ENCODE peak calls at places on chromosomes 13 and 19, in seven cellular contexts. One of them, this sample, is unnamed.
A peak's percentile ranks its signal among the peaks of the same experiment; 100 is the strongest.

GRCh38 chr13:75038315-75038881 is 443.6 kb downstream of the TBC1D4 start:
- DNase-seq in A549: no peak
- DNase-seq in breast epithelium: no peak
- DNase-seq in K562: no peak
- DNase-seq in prostate gland: no peak
- DNase-seq in HCT116: no peak
- DNase-seq in lower leg skin: no peak
- DNase-seq in this sample: no peak

GRCh38 chr13:64758520-64758919 is 2471.6 kb downstream of the PCDH9 start:
- DNase-seq in K562: no peak
- DNase-seq in A549: no peak
- DNase-seq in prostate gland: no peak
- DNase-seq in HCT116: no peak
- DNase-seq in lower leg skin: no peak
- DNase-seq in breast epithelium: no peak
- DNase-seq in this sample: no peak

GRCh38 chr13:112441226-112441625 is 65.1 kb downstream of the SPACA7 start:
- DNase-seq in K562: no peak
- DNase-seq in HCT116: no peak
- DNase-seq in prostate gland: no peak
- DNase-seq in breast epithelium: no peak
- DNase-seq in lower leg skin: peak; percentile 49
- DNase-seq in A549: no peak
- DNase-seq in this sample: no peak

GRCh38 chr19:575527-576506 is 3.4 kb downstream of the BSG start:
- DNase-seq in HCT116: no peak
- DNase-seq in lower leg skin: no peak
- DNase-seq in A549: no peak
- DNase-seq in K562: peak; percentile 58
- DNase-seq in breast epithelium: no peak
- DNase-seq in prostate gland: no peak
- DNase-seq in this sample: peak; percentile 29

GRCh38 chr13:92716749-92717148 is 509.9 kb upstream of the GPC6 start:
- DNase-seq in lower leg skin: no peak
- DNase-seq in prostate gland: no peak
- DNase-seq in A549: no peak
- DNase-seq in K562: no peak
- DNase-seq in breast epithelium: no peak
- DNase-seq in HCT116: no peak
- DNase-seq in this sample: no peak

GRCh38 chr19:43526884-43527859 is at the start of gene ETHE1:
- DNase-seq in K562: peak; percentile 90
- DNase-seq in prostate gland: peak; percentile 66
- DNase-seq in breast epithelium: peak; percentile 63
- DNase-seq in HCT116: no peak
- DNase-seq in lower leg skin: peak; percentile 97
- DNase-seq in A549: peak; percentile 89
- DNase-seq in this sample: peak; percentile 84

GRCh38 chr13:79646880-79647279 is 165.9 kb downstream of the NDFIP2 start:
- DNase-seq in A549: no peak
- DNase-seq in prostate gland: no peak
- DNase-seq in HCT116: no peak
- DNase-seq in lower leg skin: no peak
- DNase-seq in breast epithelium: no peak
- DNase-seq in K562: no peak
- DNase-seq in this sample: no peak

GRCh38 chr13:78700121-78700910 is 41.4 kb upstream of the OBI1 start:
- DNase-seq in lower leg skin: no peak
- DNase-seq in A549: no peak
- DNase-seq in breast epithelium: no peak
- DNase-seq in prostate gland: no peak
- DNase-seq in HCT116: no peak
- DNase-seq in K562: no peak
- DNase-seq in this sample: no peak

GRCh38 chr19:5623397-5624153 is 692 bp downstream of the SAFB start:
- DNase-seq in breast epithelium: peak; percentile 19
- DNase-seq in lower leg skin: no peak
- DNase-seq in HCT116: no peak
- DNase-seq in prostate gland: no peak
- DNase-seq in A549: no peak
- DNase-seq in K562: peak; percentile 47
- DNase-seq in this sample: peak; percentile 20

GRCh38 chr13:33114146-33114545 is 97.9 kb downstream of the KL start:
- DNase-seq in breast epithelium: no peak
- DNase-seq in prostate gland: no peak
- DNase-seq in K562: no peak
- DNase-seq in lower leg skin: no peak
- DNase-seq in HCT116: no peak
- DNase-seq in A549: no peak
- DNase-seq in this sample: no peak

GRCh38 chr19:38417544-38418506 is 8.2 kb downstream of the RASGRP4 start:
- DNase-seq in prostate gland: no peak
- DNase-seq in A549: peak; percentile 92
- DNase-seq in lower leg skin: peak; percentile 93
- DNase-seq in HCT116: peak; percentile 66
- DNase-seq in breast epithelium: no peak
- DNase-seq in K562: peak; percentile 92
- DNase-seq in this sample: peak; percentile 69

GRCh38 chr19:7395793-7396192 is 47.1 kb downstream of the ARHGEF18 start:
- DNase-seq in prostate gland: no peak
- DNase-seq in K562: no peak
- DNase-seq in breast epithelium: no peak
- DNase-seq in lower leg skin: no peak
- DNase-seq in A549: no peak
- DNase-seq in HCT116: no peak
- DNase-seq in this sample: no peak

GRCh38 chr19:1355974-1356865 is 27.5 kb upstream of the NDUFS7 start:
- DNase-seq in K562: no peak
- DNase-seq in HCT116: no peak
- DNase-seq in breast epithelium: no peak
- DNase-seq in lower leg skin: no peak
- DNase-seq in A549: no peak
- DNase-seq in prostate gland: peak; percentile 38
- DNase-seq in this sample: no peak

GRCh38 chr19:41753936-41754529 is 1.3 kb upstream of the CEACAM6 start:
- DNase-seq in breast epithelium: no peak
- DNase-seq in HCT116: peak; percentile 39
- DNase-seq in lower leg skin: peak; percentile 85
- DNase-seq in K562: peak; percentile 26
- DNase-seq in A549: peak; percentile 47
- DNase-seq in prostate gland: peak; percentile 50
- DNase-seq in this sample: peak; percentile 43

GRCh38 chr13:62137629-62138405 is 722.2 kb upstream of the PCDH20 start:
- DNase-seq in HCT116: no peak
- DNase-seq in lower leg skin: no peak
- DNase-seq in A549: no peak
- DNase-seq in prostate gland: no peak
- DNase-seq in K562: no peak
- DNase-seq in breast epithelium: no peak
- DNase-seq in this sample: no peak

GRCh38 chr13:91145806-91146205 is 201.7 kb upstream of the MIR17HG start:
- DNase-seq in prostate gland: no peak
- DNase-seq in A549: no peak
- DNase-seq in breast epithelium: no peak
- DNase-seq in K562: no peak
- DNase-seq in lower leg skin: no peak
- DNase-seq in HCT116: no peak
- DNase-seq in this sample: no peak

GRCh38 chr19:3700242-3701032 is at the start of gene PIP5K1C:
- DNase-seq in A549: peak; percentile 33
- DNase-seq in lower leg skin: peak; percentile 98
- DNase-seq in prostate gland: peak; percentile 84
- DNase-seq in HCT116: peak; percentile 75
- DNase-seq in K562: peak; percentile 97
- DNase-seq in breast epithelium: peak; percentile 81
- DNase-seq in this sample: peak; percentile 79
- TF ChIP-seq POLR2A in A549: peak; percentile 41
- TF ChIP-seq POLR2A in lower leg skin: no peak
- TF ChIP-seq POLR2A in prostate gland: peak; percentile 29
- TF ChIP-seq POLR2A in HCT116: no peak
- TF ChIP-seq POLR2A in K562: no peak
- TF ChIP-seq POLR2A in breast epithelium: no peak
- TF ChIP-seq POLR2A in this sample: no peak

GRCh38 chr13:42393573-42394360 is 121.8 kb downstream of the AKAP11 start:
- DNase-seq in K562: no peak
- DNase-seq in lower leg skin: no peak
- DNase-seq in prostate gland: no peak
- DNase-seq in HCT116: no peak
- DNase-seq in A549: no peak
- DNase-seq in breast epithelium: no peak
- DNase-seq in this sample: no peak

GRCh38 chr13:42396501-42396900 is 124.5 kb downstream of the AKAP11 start:
- DNase-seq in prostate gland: no peak
- DNase-seq in K562: no peak
- DNase-seq in lower leg skin: no peak
- DNase-seq in HCT116: no peak
- DNase-seq in A549: no peak
- DNase-seq in breast epithelium: no peak
- DNase-seq in this sample: no peak

GRCh38 chr13:42396901-42397670 is 125.1 kb downstream of the AKAP11 start:
- DNase-seq in breast epithelium: no peak
- DNase-seq in K562: no peak
- DNase-seq in prostate gland: no peak
- DNase-seq in HCT116: no peak
- DNase-seq in A549: no peak
- DNase-seq in lower leg skin: no peak
- DNase-seq in this sample: no peak

GRCh38 chr13:42394361-42395065 is 122.6 kb downstream of the AKAP11 start:
- DNase-seq in prostate gland: no peak
- DNase-seq in breast epithelium: no peak
- DNase-seq in HCT116: no peak
- DNase-seq in A549: no peak
- DNase-seq in lower leg skin: no peak
- DNase-seq in K562: no peak
- DNase-seq in this sample: no peak

DNA sequence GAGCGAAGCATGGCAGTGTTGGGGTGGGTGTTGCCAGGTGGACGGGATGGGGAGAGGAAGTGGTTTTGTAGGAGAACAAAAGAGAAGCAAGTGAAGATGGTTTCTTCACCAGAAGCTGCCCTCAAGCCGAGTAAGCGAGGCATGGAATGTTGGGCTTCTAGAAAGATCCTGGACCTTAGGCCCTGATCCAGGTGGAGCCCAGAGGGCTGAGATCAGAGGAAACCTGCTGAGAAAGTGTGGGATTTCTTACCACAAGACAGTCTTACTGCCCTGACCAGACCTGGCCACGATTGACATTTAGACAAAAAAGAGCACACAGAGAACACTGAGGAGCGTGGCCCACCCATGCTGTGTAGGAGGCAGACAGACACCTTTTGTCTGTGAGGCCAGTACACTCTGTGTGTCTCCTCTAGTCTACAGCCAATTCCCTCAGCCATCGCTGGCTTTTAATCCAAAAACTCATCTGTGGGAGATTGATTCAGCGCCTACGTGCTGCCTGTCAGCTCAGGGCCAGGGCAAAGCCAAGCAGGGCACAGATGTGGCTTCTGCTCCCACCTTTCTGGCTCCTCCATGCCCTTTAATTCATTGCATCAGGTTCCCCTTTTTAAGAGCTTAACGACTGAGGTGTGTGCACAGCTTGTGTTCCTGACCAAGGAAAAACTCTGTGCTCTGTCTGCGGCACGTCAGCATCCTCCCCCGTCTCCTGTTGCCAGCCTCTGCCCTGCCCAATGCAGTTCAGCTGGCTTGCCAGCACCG is 123.3 kb downstream of the AKAP11 start:
- DNase-seq in breast epithelium: no peak
- DNase-seq in lower leg skin: no peak
- DNase-seq in A549: no peak
- DNase-seq in HCT116: no peak
- DNase-seq in K562: no peak
- DNase-seq in prostate gland: no peak
- DNase-seq in this sample: no peak
- TF ChIP-seq POLR2A in breast epithelium: no peak
- TF ChIP-seq POLR2A in lower leg skin: no peak
- TF ChIP-seq POLR2A in A549: no peak
- TF ChIP-seq POLR2A in HCT116: no peak
- TF ChIP-seq POLR2A in K562: no peak
- TF ChIP-seq POLR2A in prostate gland: no peak
- TF ChIP-seq POLR2A in this sample: no peak

GRCh38 chr19:16100524-16100923 is 11.2 kb upstream of the RAB8A start:
- DNase-seq in breast epithelium: no peak
- DNase-seq in HCT116: no peak
- DNase-seq in K562: no peak
- DNase-seq in prostate gland: no peak
- DNase-seq in A549: no peak
- DNase-seq in lower leg skin: no peak
- DNase-seq in this sample: no peak

GRCh38 chr19:16095071-16095571 is 16.6 kb upstream of the RAB8A start:
- DNase-seq in A549: no peak
- DNase-seq in lower leg skin: no peak
- DNase-seq in breast epithelium: no peak
- DNase-seq in prostate gland: no peak
- DNase-seq in HCT116: no peak
- DNase-seq in K562: no peak
- DNase-seq in this sample: peak; percentile 57

GRCh38 chr19:16098416-16098768 is 13.3 kb upstream of the RAB8A start:
- DNase-seq in breast epithelium: no peak
- DNase-seq in A549: no peak
- DNase-seq in prostate gland: no peak
- DNase-seq in K562: no peak
- DNase-seq in HCT116: no peak
- DNase-seq in lower leg skin: no peak
- DNase-seq in this sample: no peak

GRCh38 chr19:16096281-16096855 is 15.3 kb upstream of the RAB8A start:
- DNase-seq in A549: no peak
- DNase-seq in HCT116: no peak
- DNase-seq in lower leg skin: no peak
- DNase-seq in K562: no peak
- DNase-seq in breast epithelium: no peak
- DNase-seq in prostate gland: no peak
- DNase-seq in this sample: no peak

GRCh38 chr19:16098821-16099220 is 12.9 kb upstream of the RAB8A start:
- DNase-seq in lower leg skin: no peak
- DNase-seq in prostate gland: no peak
- DNase-seq in HCT116: no peak
- DNase-seq in K562: no peak
- DNase-seq in A549: no peak
- DNase-seq in breast epithelium: no peak
- DNase-seq in this sample: no peak
- TF ChIP-seq POLR2A in lower leg skin: no peak
- TF ChIP-seq POLR2A in prostate gland: no peak
- TF ChIP-seq POLR2A in HCT116: no peak
- TF ChIP-seq POLR2A in K562: no peak
- TF ChIP-seq POLR2A in A549: no peak
- TF ChIP-seq POLR2A in breast epithelium: no peak
- TF ChIP-seq POLR2A in this sample: no peak

DNA sequence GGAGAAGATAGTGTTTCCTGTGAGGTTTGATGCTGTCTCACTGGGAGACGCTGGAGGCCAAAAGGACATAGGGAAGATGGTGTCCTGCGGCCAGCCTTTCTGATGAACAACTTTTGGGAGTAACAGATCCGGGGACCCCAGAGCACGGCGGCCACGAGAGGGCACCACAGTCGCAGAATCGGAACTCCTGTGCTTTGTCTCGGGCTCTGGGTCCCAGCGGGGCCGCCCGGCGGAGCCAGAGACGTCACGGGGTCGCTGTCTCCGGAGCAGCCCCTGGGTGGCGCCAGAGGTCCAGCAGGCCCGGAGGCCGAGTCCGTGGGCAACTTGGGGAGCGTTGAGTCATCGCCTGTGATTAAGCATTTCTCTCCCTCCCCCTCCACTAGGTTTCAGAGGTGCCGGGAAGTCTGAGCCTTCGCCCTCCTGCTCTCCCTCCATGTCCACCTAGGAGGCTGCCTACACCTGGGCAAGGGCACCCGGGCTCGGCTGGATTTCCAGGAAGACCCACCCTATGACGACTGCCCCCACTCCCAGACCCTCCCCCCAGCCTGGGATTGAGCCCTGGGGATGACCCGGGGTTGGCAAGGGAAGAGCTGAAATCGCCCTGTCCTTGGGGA is 3.2 kb downstream of the NANOS3 start:
- DNase-seq in prostate gland: peak; percentile 96
- DNase-seq in lower leg skin: peak; percentile 100
- DNase-seq in HCT116: peak; percentile 91
- DNase-seq in K562: peak; percentile 97
- DNase-seq in breast epithelium: peak; percentile 97
- DNase-seq in A549: peak; percentile 78
- DNase-seq in this sample: peak; percentile 95
- TF ChIP-seq POLR2A in prostate gland: peak; percentile 67
- TF ChIP-seq POLR2A in lower leg skin: no peak
- TF ChIP-seq POLR2A in HCT116: no peak
- TF ChIP-seq POLR2A in K562: peak; percentile 60
- TF ChIP-seq POLR2A in breast epithelium: no peak
- TF ChIP-seq POLR2A in A549: no peak
- TF ChIP-seq POLR2A in this sample: no peak